ENCODE peak calls at places on chromosome 19, in five cellular contexts. D is Panc1, O is PC-3, F is H1, Q is tibial nerve. I is an unnamed sample.

GRCh38 chr19:39428309-39429112 is 7.2 kb downstream of the RPS16 start:
- DNase-seq in O (no peak), F (peak), Q (peak), D (peak), I (peak)

GRCh38 chr19:19820774-19821315 is 705 bp downstream of the ZNF506 start:
- DNase-seq in O (no peak), F (no peak), Q (no peak), D (no peak), I (no peak)

GRCh38 chr19:294341-294818 is 3.2 kb upstream of the PLPP2 start:
- DNase-seq in O (no peak), F (peak), Q (no peak), D (no peak), I (no peak)

GRCh38 chr19:10146142-10146541 is 26.4 kb upstream of the EIF3G start:
- DNase-seq in D (no peak), O (no peak), F (no peak), Q (no peak), I (no peak)

GRCh38 chr19:3813473-3814392 is 27.6 kb upstream of the MATK start:
- DNase-seq in Q (no peak), F (no peak), O (no peak), D (no peak), I (no peak)

GRCh38 chr19:21851596-21852345 is 15.8 kb upstream of the ZNF43 start:
- DNase-seq in Q (peak), D (peak), F (peak), O (peak), I (peak)

GRCh38 chr19:42441047-42441440 is 1.7 kb downstream of the CXCL17 start:
- DNase-seq in F (no peak), D (no peak), Q (no peak), O (peak), I (no peak)

GRCh38 chr19:56732974-56733373 is 61.4 kb upstream of the ZNF835 start:
- DNase-seq in Q (no peak), D (no peak), O (peak), F (no peak), I (no peak)

GRCh38 chr19:28694812-28695211 is 518.1 kb downstream of the UQCRFS1 start:
- DNase-seq in D (no peak), Q (no peak), O (no peak), F (no peak), I (no peak)

GRCh38 chr19:7830272-7830771 is 304 bp downstream of the EVI5L start:
- DNase-seq in D (no peak), Q (no peak), O (no peak), F (no peak), I (peak)

GRCh38 chr19:41377977-41378707 is 1.8 kb downstream of the TMEM91 start:
- DNase-seq in D (no peak), Q (no peak), O (no peak), F (peak), I (no peak)

GRCh38 chr19:46974181-46974580 is 45.5 kb upstream of the NPAS1 start:
- DNase-seq in Q (no peak), D (no peak), F (no peak), O (no peak), I (no peak)

GRCh38 chr19:46976845-46977320 is 42.8 kb upstream of the NPAS1 start:
- DNase-seq in Q (no peak), F (no peak), O (no peak), D (no peak), I (no peak)

GRCh38 chr19:46977548-46977947 is 42.1 kb upstream of the NPAS1 start:
- DNase-seq in D (no peak), F (no peak), Q (no peak), O (no peak), I (no peak)

GRCh38 chr19:46975011-46975917 is 44.4 kb upstream of the NPAS1 start:
- DNase-seq in Q (no peak), F (no peak), D (no peak), O (no peak), I (no peak)

GRCh38 chr19:46975918-46976782 is 43.5 kb upstream of the NPAS1 start:
- DNase-seq in D (no peak), F (peak), O (peak), Q (peak), I (peak)
- H3K4me3 ChIP-seq in D (no peak), F (no peak), O (no peak), Q (peak), I (peak)

GRCh38 chr19:54949412-54949811 is 2.1 kb upstream of the NLRP7 start:
- DNase-seq in O (no peak), F (no peak), Q (no peak), D (no peak), I (no peak)
- TF ChIP-seq CTCF in O (no peak), F (no peak), Q (no peak), D (no peak), I (no peak)

GRCh38 chr19:17581211-17581874 is 25.9 kb downstream of the COLGALT1 start:
- DNase-seq in F (no peak), O (no peak), D (no peak), Q (no peak), I (no peak)
- H3K4me3 ChIP-seq in F (no peak), O (no peak), D (no peak), Q (no peak), I (no peak)

DNA sequence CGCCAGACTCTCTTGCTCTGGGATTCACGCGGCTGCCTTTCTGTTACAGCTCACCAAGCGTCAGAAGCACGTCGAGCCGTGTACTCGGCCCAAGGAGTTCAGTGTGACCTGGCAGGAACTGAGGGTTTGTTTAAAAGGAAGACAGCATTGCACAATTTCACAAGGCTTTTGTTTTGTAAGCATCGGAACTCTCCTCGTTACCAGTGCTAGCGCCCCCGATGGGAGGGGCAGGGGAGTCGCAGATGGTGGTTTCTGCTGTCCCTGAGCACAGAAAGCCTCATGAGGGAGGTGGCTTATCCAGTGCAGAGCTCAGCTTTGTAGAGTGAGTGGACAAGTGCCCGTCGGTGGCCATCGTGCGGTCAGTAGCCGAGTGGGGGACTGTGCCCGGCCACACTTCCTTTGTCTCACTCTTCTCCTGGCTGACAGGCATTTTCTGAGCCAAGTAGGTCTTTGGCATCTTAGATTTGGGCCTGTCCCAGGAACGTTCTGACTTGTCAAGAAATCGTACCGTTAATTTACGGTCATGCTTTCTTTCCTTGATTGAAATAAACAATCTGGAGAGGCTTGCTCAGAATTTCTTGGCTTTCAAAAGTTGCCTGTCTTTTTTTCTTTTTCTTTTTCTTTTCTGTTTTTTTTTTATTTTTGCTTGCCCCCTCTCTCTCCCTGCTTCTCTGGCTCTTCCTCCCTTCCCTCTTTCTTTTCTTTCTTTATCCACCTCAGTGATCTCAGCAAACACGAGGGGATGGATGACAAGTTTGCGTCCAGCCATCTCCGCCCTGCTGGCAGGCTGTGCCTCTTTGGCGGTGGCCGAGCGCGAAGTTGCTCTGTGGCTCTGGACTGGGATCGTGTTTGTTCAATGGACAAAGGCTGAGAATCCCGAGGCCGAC is 7.7 kb downstream of the KDM4B start:
- DNase-seq in D (no peak), F (peak), O (peak), Q (peak), I (peak)
- TF ChIP-seq CTCF in D (no peak), F (peak), O (peak), Q (peak), I (no peak)

GRCh38 chr19:30227661-30228112 is 144.5 kb upstream of the ZNF536 start:
- DNase-seq in D (no peak), Q (no peak), F (peak), O (peak), I (no peak)

GRCh38 chr19:30229524-30230174 is 142.5 kb upstream of the ZNF536 start:
- DNase-seq in O (no peak), Q (no peak), F (peak), D (no peak), I (no peak)

GRCh38 chr19:30228726-30229523 is 143.3 kb upstream of the ZNF536 start:
- DNase-seq in Q (no peak), O (no peak), F (peak), D (no peak), I (no peak)

GRCh38 chr19:30227071-30227621 is 145.0 kb upstream of the ZNF536 start:
- DNase-seq in F (peak), D (no peak), Q (no peak), O (no peak), I (no peak)

GRCh38 chr19:30228113-30228725 is 144.0 kb upstream of the ZNF536 start:
- DNase-seq in D (no peak), Q (no peak), O (no peak), F (peak), I (no peak)
- H3K4me3 ChIP-seq in D (peak), Q (peak), O (peak), F (peak), I (peak)

DNA sequence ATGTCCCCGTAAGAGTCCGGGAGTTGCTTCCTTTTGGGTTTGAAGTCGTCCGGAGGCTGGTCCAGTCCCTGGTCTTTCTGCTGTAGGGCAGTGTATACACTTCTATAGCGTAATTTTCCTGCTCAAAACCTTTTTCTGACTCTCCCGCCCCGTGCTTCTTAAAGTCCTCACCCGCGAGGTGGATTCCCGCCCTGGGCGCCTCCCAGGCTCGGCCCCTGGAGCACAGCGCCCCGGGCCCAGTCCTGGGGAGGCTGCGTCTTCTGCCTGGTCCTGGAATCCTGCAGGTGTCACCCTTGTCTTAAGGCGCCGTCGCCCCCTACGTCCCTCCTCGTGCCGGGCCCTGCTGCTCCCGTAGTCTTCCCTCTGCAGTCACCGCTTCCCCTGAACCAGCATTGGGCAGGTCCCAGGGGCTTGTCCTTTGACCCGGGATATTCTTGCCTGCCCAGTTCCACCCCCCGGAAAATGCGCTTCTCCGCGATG is 34.4 kb upstream of the ZNF808 start:
- DNase-seq in Q (no peak), F (peak), O (no peak), D (no peak), I (no peak)
- TF ChIP-seq CTCF in Q (no peak), F (peak), O (no peak), D (no peak), I (no peak)

GRCh38 chr19:12195501-12195860 is 32.6 kb downstream of the ZNF136 start:
- DNase-seq in Q (no peak), F (no peak), D (no peak), O (no peak), I (no peak)
- H3K4me3 ChIP-seq in Q (peak), F (no peak), D (no peak), O (no peak), I (peak)

GRCh38 chr19:34017024-34017423 is 155.3 kb upstream of the LSM14A start:
- DNase-seq in D (no peak), O (peak), F (no peak), Q (no peak), I (no peak)
- TF ChIP-seq CTCF in D (peak), O (peak), F (no peak), Q (no peak), I (no peak)

DNA sequence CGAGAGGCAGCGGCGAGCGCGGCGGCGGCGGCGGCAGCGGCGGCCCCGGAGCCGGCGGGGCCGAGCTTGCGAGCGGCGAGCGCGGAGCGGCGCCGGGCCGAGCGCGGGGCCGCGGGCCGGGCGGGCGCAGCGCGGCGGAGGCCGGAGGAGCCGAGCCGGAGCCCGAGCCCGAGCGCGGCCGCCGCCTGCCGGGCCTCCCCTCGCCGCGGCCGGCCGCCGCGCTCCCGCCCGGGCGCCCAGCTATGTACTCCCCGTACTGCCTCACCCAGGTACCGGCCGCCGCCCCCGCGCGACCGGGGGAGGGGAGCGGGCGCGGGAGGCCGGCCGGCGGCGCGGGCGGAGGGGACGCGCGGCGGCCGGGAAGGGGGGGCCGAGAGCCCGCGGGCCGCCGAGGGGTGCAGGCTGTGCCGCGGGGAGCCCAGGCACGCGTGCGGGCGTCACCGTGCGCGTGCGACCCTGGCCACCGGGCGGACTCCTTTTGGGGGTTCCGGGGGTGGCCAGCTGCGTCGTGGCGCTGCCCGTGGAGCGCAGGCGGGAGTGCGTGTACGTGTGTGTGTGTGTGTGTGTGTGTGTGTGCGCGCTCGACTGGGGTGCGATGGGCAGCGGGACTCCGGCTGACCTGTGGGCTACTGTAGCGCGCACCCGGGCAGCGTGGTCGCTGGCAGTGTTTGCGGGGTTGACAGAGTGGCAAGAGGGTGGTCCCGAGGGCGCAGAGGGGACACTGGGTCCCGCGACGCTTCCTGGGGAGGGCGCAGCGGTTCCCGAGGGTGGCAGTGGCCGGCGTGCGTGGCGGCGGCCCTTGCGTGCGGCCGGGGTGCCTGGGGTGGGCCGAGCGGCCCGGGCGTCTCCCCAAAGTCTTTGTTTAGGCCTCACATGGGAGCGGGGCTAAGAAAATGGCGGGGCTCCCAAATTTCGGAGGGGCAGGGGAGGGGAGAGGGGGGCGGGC is 594 bp downstream of the NFIX start:
- DNase-seq in D (no peak), F (no peak), O (no peak), Q (no peak), I (no peak)
- H3K4me3 ChIP-seq in D (peak), F (peak), O (peak), Q (peak), I (peak)

GRCh38 chr19:48595833-48596232 is 10.7 kb upstream of the SPACA4 start:
- DNase-seq in O (no peak), Q (no peak), D (no peak), F (no peak), I (no peak)

GRCh38 chr19:48588670-48589399 is 17.7 kb upstream of the SPACA4 start:
- DNase-seq in F (peak), D (peak), O (peak), Q (peak), I (peak)

GRCh38 chr19:48595171-48595570 is 11.4 kb upstream of the SPACA4 start:
- DNase-seq in O (no peak), D (no peak), Q (no peak), F (no peak), I (no peak)

GRCh38 chr19:48587387-48587786 is 19.2 kb upstream of the SPACA4 start:
- DNase-seq in Q (no peak), D (no peak), F (no peak), O (no peak), I (no peak)

GRCh38 chr19:48591021-48591420 is 15.5 kb upstream of the SPACA4 start:
- DNase-seq in F (no peak), D (no peak), O (peak), Q (no peak), I (no peak)
- TF ChIP-seq CTCF in F (no peak), D (no peak), O (peak), Q (no peak), I (no peak)